ENCODE peak calls at places on chromosomes 2 and 18, in four cellular contexts. One of them, this sample, is unnamed. For H3K9me3 and H3K36me3, the result is how much of the 10 kb centered on the place peaks cover.

GRCh38 chr2:209422191-209422754 is 1.6 kb upstream of the MAP2 start:
- DNase-seq in CD8-positive, alpha-beta T cell: no peak
- DNase-seq in heart left ventricle: no peak
- DNase-seq in stomach: no peak
- DNase-seq in this sample: no peak

GRCh38 chr2:103817746-103818145 is 1036.2 kb upstream of the POU3F3 start:
- DNase-seq in stomach: no peak
- DNase-seq in heart left ventricle: no peak
- DNase-seq in CD8-positive, alpha-beta T cell: no peak
- DNase-seq in this sample: no peak

GRCh38 chr2:54457326-54458023 is 1.3 kb downstream of the SPTBN1 start:
- DNase-seq in CD8-positive, alpha-beta T cell: no peak
- DNase-seq in stomach: peak
- DNase-seq in heart left ventricle: peak
- DNase-seq in this sample: peak

GRCh38 chr2:217998926-217999633 is 3.7 kb downstream of the TNS1 start:
- DNase-seq in CD8-positive, alpha-beta T cell: no peak
- DNase-seq in stomach: no peak
- DNase-seq in heart left ventricle: no peak
- DNase-seq in this sample: no peak

GRCh38 chr2:18161681-18162080 is 283.2 kb downstream of the KCNS3 start:
- DNase-seq in stomach: no peak
- DNase-seq in heart left ventricle: no peak
- DNase-seq in CD8-positive, alpha-beta T cell: no peak
- DNase-seq in this sample: no peak

GRCh38 chr2:195706161-195706900 is 49.3 kb downstream of the SLC39A10 start:
- DNase-seq in heart left ventricle: no peak
- DNase-seq in CD8-positive, alpha-beta T cell: no peak
- DNase-seq in stomach: no peak
- DNase-seq in this sample: no peak

GRCh38 chr18:56028514-56028913 is 440.5 kb upstream of the TCF4 start:
- DNase-seq in CD8-positive, alpha-beta T cell: no peak
- DNase-seq in heart left ventricle: no peak
- DNase-seq in stomach: no peak
- DNase-seq in this sample: no peak

GRCh38 chr18:22005191-22005824 is 164.1 kb upstream of the GATA6 start:
- DNase-seq in stomach: no peak
- DNase-seq in heart left ventricle: no peak
- DNase-seq in CD8-positive, alpha-beta T cell: no peak
- DNase-seq in this sample: peak

GRCh38 chr2:20617892-20618467 is 32.9 kb downstream of the HS1BP3 start:
- DNase-seq in CD8-positive, alpha-beta T cell: no peak
- DNase-seq in heart left ventricle: peak
- DNase-seq in stomach: peak
- DNase-seq in this sample: peak

GRCh38 chr2:233462826-233463470 is 103.6 kb downstream of the USP40 start:
- DNase-seq in CD8-positive, alpha-beta T cell: no peak
- DNase-seq in heart left ventricle: peak
- DNase-seq in stomach: no peak
- DNase-seq in this sample: no peak

GRCh38 chr2:44943693-44944101 is 2.2 kb downstream of the SIX3 start:
- DNase-seq in stomach: no peak
- DNase-seq in heart left ventricle: no peak
- DNase-seq in CD8-positive, alpha-beta T cell: no peak
- DNase-seq in this sample: no peak

GRCh38 chr18:57128229-57128911 is 18.5 kb upstream of the BOD1L2 start:
- DNase-seq in stomach: no peak
- DNase-seq in CD8-positive, alpha-beta T cell: no peak
- DNase-seq in heart left ventricle: no peak
- DNase-seq in this sample: no peak

GRCh38 chr2:109644571-109645275 is 30.6 kb downstream of the SOWAHC start:
- DNase-seq in heart left ventricle: no peak
- DNase-seq in stomach: peak
- DNase-seq in CD8-positive, alpha-beta T cell: no peak
- DNase-seq in this sample: no peak

GRCh38 chr2:65411056-65411795 is 21.2 kb downstream of the SPRED2 start:
- DNase-seq in heart left ventricle: no peak
- DNase-seq in stomach: no peak
- DNase-seq in CD8-positive, alpha-beta T cell: no peak
- DNase-seq in this sample: no peak

GRCh38 chr2:72562451-72563153 is 263.2 kb downstream of the EXOC6B start:
- DNase-seq in heart left ventricle: no peak
- DNase-seq in CD8-positive, alpha-beta T cell: no peak
- DNase-seq in stomach: no peak
- DNase-seq in this sample: no peak

GRCh38 chr2:109232306-109232705 is 103.3 kb downstream of the SH3RF3 start:
- DNase-seq in heart left ventricle: no peak
- DNase-seq in CD8-positive, alpha-beta T cell: no peak
- DNase-seq in stomach: no peak
- DNase-seq in this sample: no peak

GRCh38 chr2:111617299-111617803 is 266.6 kb downstream of the ANAPC1 start:
- DNase-seq in heart left ventricle: no peak
- DNase-seq in stomach: no peak
- DNase-seq in CD8-positive, alpha-beta T cell: no peak
- DNase-seq in this sample: no peak

DNA sequence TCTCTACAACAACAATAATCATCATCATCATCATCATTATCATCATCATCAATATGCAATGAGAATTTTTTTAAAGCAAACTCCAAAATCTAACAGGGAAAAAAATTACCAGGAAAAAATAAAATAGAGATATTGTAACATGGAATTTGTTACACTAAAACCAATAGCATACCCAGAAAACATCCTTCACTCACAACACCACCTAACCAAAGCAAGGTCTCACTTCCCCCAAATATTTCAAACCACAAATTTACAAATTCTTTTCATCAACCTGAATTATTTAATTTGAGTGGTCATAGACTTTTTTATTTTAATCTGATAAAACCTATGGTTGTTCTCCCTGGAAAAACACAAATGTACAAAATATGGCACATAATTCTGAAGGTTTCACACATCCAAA is 11.2 kb downstream of the ITSN2 start:
- DNase-seq in CD8-positive, alpha-beta T cell: no peak
- DNase-seq in heart left ventricle: no peak
- DNase-seq in stomach: no peak
- DNase-seq in this sample: no peak
- H3K9me3 ChIP-seq in CD8-positive, alpha-beta T cell: under half
- H3K9me3 ChIP-seq in heart left ventricle: under half
- H3K9me3 ChIP-seq in stomach: under half
- H3K9me3 ChIP-seq in this sample: under half

DNA sequence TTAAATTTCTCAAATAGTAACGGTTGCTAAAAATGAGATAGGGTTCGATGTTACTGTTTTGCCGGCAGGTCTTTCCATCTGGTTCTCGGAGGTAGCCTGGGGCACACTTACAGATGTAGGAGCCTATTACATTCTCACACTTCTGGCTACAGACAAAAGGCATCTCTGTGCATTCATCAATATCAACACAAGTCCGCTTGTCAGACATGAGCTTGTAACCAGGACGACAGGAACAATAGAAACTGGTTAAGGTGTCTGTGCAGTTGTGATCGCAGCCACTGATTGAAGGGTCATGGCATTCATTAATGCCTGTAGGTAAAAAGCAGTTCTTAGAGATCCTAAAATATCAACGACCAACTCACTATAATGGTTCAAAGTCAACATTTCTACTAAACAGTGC is 116.3 kb downstream of the DHRS9 start:
- DNase-seq in stomach: no peak
- DNase-seq in CD8-positive, alpha-beta T cell: no peak
- DNase-seq in heart left ventricle: no peak
- DNase-seq in this sample: no peak
- H3K4me3 ChIP-seq in stomach: no peak
- H3K4me3 ChIP-seq in CD8-positive, alpha-beta T cell: no peak
- H3K4me3 ChIP-seq in heart left ventricle: no peak
- H3K4me3 ChIP-seq in this sample: no peak

GRCh38 chr2:140650825-140651224 is 1480.0 kb downstream of the LRP1B start:
- DNase-seq in CD8-positive, alpha-beta T cell: no peak
- DNase-seq in heart left ventricle: no peak
- DNase-seq in stomach: no peak
- DNase-seq in this sample: no peak
- H3K36me3 ChIP-seq in CD8-positive, alpha-beta T cell: under half
- H3K36me3 ChIP-seq in heart left ventricle: under half
- H3K36me3 ChIP-seq in stomach: under half
- H3K36me3 ChIP-seq in this sample: under half

GRCh38 chr2:120017201-120017600 is 4.3 kb downstream of the EPB41L5 start:
- DNase-seq in heart left ventricle: no peak
- DNase-seq in stomach: no peak
- DNase-seq in CD8-positive, alpha-beta T cell: no peak
- DNase-seq in this sample: no peak
- H3K9me3 ChIP-seq in heart left ventricle: under half
- H3K9me3 ChIP-seq in stomach: under half
- H3K9me3 ChIP-seq in CD8-positive, alpha-beta T cell: under half
- H3K9me3 ChIP-seq in this sample: under half

GRCh38 chr2:25253153-25253617 is 84.8 kb upstream of the POMC start:
- DNase-seq in heart left ventricle: no peak
- DNase-seq in stomach: no peak
- DNase-seq in CD8-positive, alpha-beta T cell: no peak
- DNase-seq in this sample: no peak
- H3K4me3 ChIP-seq in heart left ventricle: peak
- H3K4me3 ChIP-seq in stomach: peak
- H3K4me3 ChIP-seq in CD8-positive, alpha-beta T cell: no peak
- H3K4me3 ChIP-seq in this sample: no peak